ENCODE peak calls at places on chromosomes 13 and 19, in four cellular contexts. B is AML-193, W is NCI-H510A, R is ureter. I is an unnamed sample.
A peak's percentile ranks its signal among the peaks of the same experiment; 100 is the strongest.

GRCh38 chr13:40205771-40206240 is 460.6 kb downstream of the FOXO1 start:
- DNase-seq in W (no peak), B (no peak), R (no peak), I (no peak)

GRCh38 chr19:17686592-17687042 is 1.5 kb downstream of the UNC13A start:
- DNase-seq in W (peak; percentile 58), R (no peak), B (no peak), I (peak; percentile 30)

GRCh38 chr19:35107541-35107939 is 8.1 kb upstream of the FXYD3 start:
- DNase-seq in W (no peak), R (no peak), B (no peak), I (no peak)

GRCh38 chr19:44725251-44725650 is 23.3 kb upstream of the BCL3 start:
- DNase-seq in W (no peak), R (no peak), B (no peak), I (no peak)

GRCh38 chr19:13164370-13165090 is 14.3 kb downstream of the IER2 start:
- DNase-seq in B (no peak), R (peak; percentile 76), W (peak; percentile 64), I (peak; percentile 7)

GRCh38 chr13:98689347-98689968 is 63.0 kb downstream of the SLC15A1 start:
- DNase-seq in B (no peak), W (no peak), R (no peak), I (no peak)

GRCh38 chr19:3178377-3178972 is at the start of gene S1PR4:
- DNase-seq in B (peak; percentile 55), R (no peak), W (no peak), I (no peak)

GRCh38 chr13:44972956-44973581 is 16.2 kb downstream of the NUFIP1 start:
- DNase-seq in B (peak; percentile 32), R (no peak), W (no peak), I (peak; percentile 27)

GRCh38 chr13:31909889-31910551 is 121.6 kb upstream of the FRY start:
- DNase-seq in B (peak; percentile 79), W (no peak), R (peak; percentile 61), I (peak; percentile 33)

GRCh38 chr19:5343848-5344247 is 3.2 kb upstream of the PTPRS start:
- DNase-seq in W (no peak), B (no peak), R (no peak), I (no peak)

GRCh38 chr19:16125738-16126495 is 14.2 kb downstream of the RAB8A start:
- DNase-seq in W (no peak), R (no peak), B (no peak), I (no peak)

GRCh38 chr13:108328848-108329247 is 59.3 kb downstream of the TNFSF13B start:
- DNase-seq in R (no peak), B (no peak), W (no peak), I (no peak)

GRCh38 chr19:12649941-12650340 is 16.6 kb downstream of the MAN2B1 start:
- DNase-seq in R (no peak), B (no peak), W (no peak), I (no peak)

GRCh38 chr13:34533941-34534340 is 408.1 kb upstream of the NBEA start:
- DNase-seq in R (no peak), B (no peak), W (no peak), I (no peak)

GRCh38 chr19:1216756-1217155 is 11.2 kb downstream of the STK11 start:
- DNase-seq in B (no peak), R (no peak), W (no peak), I (no peak)

GRCh38 chr19:6613711-6614110 is 22.8 kb upstream of the CD70 start:
- DNase-seq in R (no peak), W (no peak), B (peak; percentile 43), I (no peak)